ENCODE peak calls at places on chromosome 6, in six cellular contexts. One of them, this sample, is unnamed. For H3K36me3, the result is how much of the 10 kb centered on the place peaks cover.

GRCh38 chr6:113980937-113981554 is 10.1 kb upstream of the HDAC2 start:
- DNase-seq in mesendoderm: peak
- DNase-seq in stomach: no peak
- DNase-seq in psoas muscle: no peak
- DNase-seq in aorta: no peak
- DNase-seq in Peyer's patch: no peak
- DNase-seq in this sample: no peak

GRCh38 chr6:161748535-161749386 is 474.9 kb upstream of the AGPAT4 start:
- DNase-seq in psoas muscle: no peak
- DNase-seq in stomach: peak
- DNase-seq in aorta: no peak
- DNase-seq in mesendoderm: peak
- DNase-seq in Peyer's patch: peak
- DNase-seq in this sample: no peak

GRCh38 chr6:77880501-77880900 is 227.7 kb downstream of the MEI4 start:
- DNase-seq in Peyer's patch: no peak
- DNase-seq in psoas muscle: no peak
- DNase-seq in aorta: no peak
- DNase-seq in stomach: no peak
- DNase-seq in mesendoderm: peak
- DNase-seq in this sample: no peak

GRCh38 chr6:112289039-112289566 is 34.7 kb upstream of the LAMA4 start:
- DNase-seq in aorta: peak
- DNase-seq in psoas muscle: peak
- DNase-seq in Peyer's patch: no peak
- DNase-seq in stomach: no peak
- DNase-seq in mesendoderm: peak
- DNase-seq in this sample: no peak

GRCh38 chr6:36123270-36124139 is 6.8 kb upstream of the MAPK13 start:
- DNase-seq in Peyer's patch: peak
- DNase-seq in mesendoderm: peak
- DNase-seq in aorta: peak
- DNase-seq in psoas muscle: peak
- DNase-seq in stomach: peak
- DNase-seq in this sample: peak

GRCh38 chr6:31568537-31568961 is 3.5 kb upstream of the LTA start:
- DNase-seq in mesendoderm: no peak
- DNase-seq in Peyer's patch: no peak
- DNase-seq in psoas muscle: no peak
- DNase-seq in aorta: no peak
- DNase-seq in stomach: no peak
- DNase-seq in this sample: peak

GRCh38 chr6:129297592-129297991 is 412.4 kb downstream of the ARHGAP18 start:
- DNase-seq in mesendoderm: no peak
- DNase-seq in aorta: no peak
- DNase-seq in stomach: no peak
- DNase-seq in psoas muscle: no peak
- DNase-seq in Peyer's patch: no peak
- DNase-seq in this sample: no peak

GRCh38 chr6:135146160-135146920 is 34.8 kb upstream of the MYB start:
- DNase-seq in aorta: no peak
- DNase-seq in psoas muscle: no peak
- DNase-seq in stomach: no peak
- DNase-seq in Peyer's patch: no peak
- DNase-seq in mesendoderm: peak
- DNase-seq in this sample: no peak

GRCh38 chr6:13929196-13929595 is 4.4 kb downstream of the RNF182 start:
- DNase-seq in mesendoderm: no peak
- DNase-seq in psoas muscle: no peak
- DNase-seq in Peyer's patch: no peak
- DNase-seq in stomach: no peak
- DNase-seq in aorta: no peak
- DNase-seq in this sample: no peak

GRCh38 chr6:149203509-149203908 is 114.0 kb upstream of the TAB2 start:
- DNase-seq in stomach: no peak
- DNase-seq in aorta: no peak
- DNase-seq in psoas muscle: no peak
- DNase-seq in mesendoderm: no peak
- DNase-seq in Peyer's patch: no peak
- DNase-seq in this sample: no peak
- H3K4me3 ChIP-seq in stomach: no peak
- H3K4me3 ChIP-seq in aorta: no peak
- H3K4me3 ChIP-seq in psoas muscle: no peak
- H3K4me3 ChIP-seq in mesendoderm: no peak
- H3K4me3 ChIP-seq in Peyer's patch: no peak
- H3K4me3 ChIP-seq in this sample: no peak

GRCh38 chr6:106581468-106581867 is 47.8 kb downstream of the RTN4IP1 start:
- DNase-seq in stomach: no peak
- DNase-seq in psoas muscle: no peak
- DNase-seq in Peyer's patch: no peak
- DNase-seq in mesendoderm: no peak
- DNase-seq in aorta: no peak
- DNase-seq in this sample: no peak
- H3K36me3 ChIP-seq in stomach: half or more
- H3K36me3 ChIP-seq in psoas muscle: under half
- H3K36me3 ChIP-seq in Peyer's patch: under half
- H3K36me3 ChIP-seq in mesendoderm: under half
- H3K36me3 ChIP-seq in aorta: under half
- H3K36me3 ChIP-seq in this sample: half or more

GRCh38 chr6:42007286-42007685 is 43.0 kb upstream of the TAF8 start:
- DNase-seq in mesendoderm: no peak
- DNase-seq in Peyer's patch: no peak
- DNase-seq in psoas muscle: no peak
- DNase-seq in aorta: no peak
- DNase-seq in stomach: no peak
- DNase-seq in this sample: peak
- H3K27ac ChIP-seq in mesendoderm: no peak
- H3K27ac ChIP-seq in Peyer's patch: no peak
- H3K27ac ChIP-seq in psoas muscle: no peak
- H3K27ac ChIP-seq in aorta: no peak
- H3K27ac ChIP-seq in stomach: no peak
- H3K27ac ChIP-seq in this sample: peak

GRCh38 chr6:45424628-45424955 is 46.9 kb upstream of the SUPT3H start:
- DNase-seq in psoas muscle: no peak
- DNase-seq in stomach: no peak
- DNase-seq in aorta: no peak
- DNase-seq in mesendoderm: no peak
- DNase-seq in Peyer's patch: no peak
- DNase-seq in this sample: no peak
- H3K4me3 ChIP-seq in psoas muscle: peak
- H3K4me3 ChIP-seq in stomach: peak
- H3K4me3 ChIP-seq in aorta: no peak
- H3K4me3 ChIP-seq in mesendoderm: no peak
- H3K4me3 ChIP-seq in Peyer's patch: peak
- H3K4me3 ChIP-seq in this sample: peak

GRCh38 chr6:24831771-24832718 is 33.3 kb upstream of the ARMH2 start:
- DNase-seq in psoas muscle: no peak
- DNase-seq in Peyer's patch: no peak
- DNase-seq in stomach: no peak
- DNase-seq in mesendoderm: no peak
- DNase-seq in aorta: no peak
- DNase-seq in this sample: no peak
- H3K36me3 ChIP-seq in psoas muscle: half or more
- H3K36me3 ChIP-seq in Peyer's patch: under half
- H3K36me3 ChIP-seq in stomach: under half
- H3K36me3 ChIP-seq in mesendoderm: under half
- H3K36me3 ChIP-seq in aorta: under half
- H3K36me3 ChIP-seq in this sample: half or more

GRCh38 chr6:17456711-17457110 is 63.3 kb downstream of the CAP2 start:
- DNase-seq in aorta: no peak
- DNase-seq in mesendoderm: no peak
- DNase-seq in Peyer's patch: no peak
- DNase-seq in stomach: no peak
- DNase-seq in psoas muscle: no peak
- DNase-seq in this sample: no peak

GRCh38 chr6:17460862-17461261 is 67.5 kb downstream of the CAP2 start:
- DNase-seq in stomach: no peak
- DNase-seq in Peyer's patch: no peak
- DNase-seq in psoas muscle: no peak
- DNase-seq in aorta: no peak
- DNase-seq in mesendoderm: no peak
- DNase-seq in this sample: no peak

GRCh38 chr6:17457405-17457804 is 64.0 kb downstream of the CAP2 start:
- DNase-seq in stomach: no peak
- DNase-seq in aorta: no peak
- DNase-seq in mesendoderm: no peak
- DNase-seq in Peyer's patch: no peak
- DNase-seq in psoas muscle: no peak
- DNase-seq in this sample: no peak

GRCh38 chr6:17457956-17458355 is 64.6 kb downstream of the CAP2 start:
- DNase-seq in stomach: no peak
- DNase-seq in Peyer's patch: no peak
- DNase-seq in mesendoderm: no peak
- DNase-seq in aorta: no peak
- DNase-seq in psoas muscle: no peak
- DNase-seq in this sample: no peak

GRCh38 chr6:17458971-17459370 is 65.6 kb downstream of the CAP2 start:
- DNase-seq in stomach: no peak
- DNase-seq in mesendoderm: no peak
- DNase-seq in aorta: no peak
- DNase-seq in Peyer's patch: no peak
- DNase-seq in psoas muscle: no peak
- DNase-seq in this sample: no peak
- H3K27ac ChIP-seq in stomach: no peak
- H3K27ac ChIP-seq in mesendoderm: no peak
- H3K27ac ChIP-seq in aorta: no peak
- H3K27ac ChIP-seq in Peyer's patch: no peak
- H3K27ac ChIP-seq in psoas muscle: peak
- H3K27ac ChIP-seq in this sample: no peak

GRCh38 chr6:21911208-21911607 is 317.7 kb downstream of the SOX4 start:
- DNase-seq in psoas muscle: no peak
- DNase-seq in mesendoderm: no peak
- DNase-seq in stomach: no peak
- DNase-seq in Peyer's patch: no peak
- DNase-seq in aorta: no peak
- DNase-seq in this sample: no peak
- H3K4me3 ChIP-seq in psoas muscle: no peak
- H3K4me3 ChIP-seq in mesendoderm: no peak
- H3K4me3 ChIP-seq in stomach: no peak
- H3K4me3 ChIP-seq in Peyer's patch: no peak
- H3K4me3 ChIP-seq in aorta: no peak
- H3K4me3 ChIP-seq in this sample: no peak